ENCODE peak calls at places on chromosomes 5 and 9, in nine cellular contexts. V is ovary, O is A549, Y is transverse colon, R is sigmoid colon, M is K562, G is tibial nerve, A is upper lobe of left lung, K is GM12878. S is an unnamed sample.

GRCh38 chr5:177304392-177305119 is 957 bp downstream of the PRELID1 start:
- DNase-seq in V (no peak), O (no peak), Y (peak; percentile 75), R (peak; percentile 63), M (peak; percentile 62), G (no peak), A (peak; percentile 22), K (no peak), S (peak; percentile 73)

GRCh38 chr5:93589348-93589662 is 6.3 kb downstream of the NR2F1 start:
- DNase-seq in V (no peak), O (no peak), Y (no peak), R (no peak), M (no peak), G (no peak), A (no peak), K (no peak), S (no peak)

GRCh38 chr5:98651715-98652114 is 121.7 kb upstream of the RGMB start:
- DNase-seq in V (no peak), O (no peak), Y (no peak), R (no peak), M (no peak), G (no peak), A (no peak), K (no peak), S (no peak)

GRCh38 chr9:99822096-99822595 is 461 bp downstream of the NR4A3 start:
- DNase-seq in V (no peak), O (peak; percentile 28), Y (peak; percentile 52), R (no peak), M (no peak), G (no peak), A (peak; percentile 40), K (no peak), S (peak; percentile 80)

GRCh38 chr9:123997665-123998277 is 13.8 kb upstream of the LHX2 start:
- DNase-seq in V (no peak), O (no peak), Y (peak; percentile 56), R (no peak), M (no peak), G (peak; percentile 32), A (peak; percentile 61), K (peak; percentile 81), S (no peak)

GRCh38 chr5:151619812-151620462 is 28.8 kb upstream of the FAT2 start:
- DNase-seq in V (no peak), O (no peak), Y (no peak), R (no peak), M (no peak), G (no peak), A (no peak), K (no peak), S (no peak)

GRCh38 chr9:131670247-131670681 is 69.6 kb downstream of the RAPGEF1 start:
- DNase-seq in V (no peak), O (no peak), Y (peak; percentile 67), R (peak; percentile 90), M (no peak), G (no peak), A (peak; percentile 84), K (no peak), S (peak; percentile 73)

GRCh38 chr9:137126786-137127185 is 12.2 kb upstream of the GRIN1 start:
- DNase-seq in V (no peak), O (no peak), Y (no peak), R (no peak), M (no peak), G (no peak), A (no peak), K (no peak), S (no peak)

GRCh38 chr9:130663258-130664171 is 879 bp upstream of the PRDM12 start:
- DNase-seq in V (no peak), O (peak; percentile 58), Y (no peak), R (no peak), M (no peak), G (no peak), A (no peak), K (no peak), S (no peak)

GRCh38 chr5:7261049-7261448 is 134.9 kb upstream of the ADCY2 start:
- DNase-seq in V (no peak), O (peak; percentile 16), Y (no peak), R (no peak), M (peak; percentile 49), G (no peak), A (no peak), K (no peak), S (no peak)

GRCh38 chr5:73940747-73941146 is 314.8 kb downstream of the ARHGEF28 start:
- DNase-seq in V (no peak), O (no peak), Y (no peak), R (no peak), M (no peak), G (no peak), A (no peak), K (no peak), S (no peak)

DNA sequence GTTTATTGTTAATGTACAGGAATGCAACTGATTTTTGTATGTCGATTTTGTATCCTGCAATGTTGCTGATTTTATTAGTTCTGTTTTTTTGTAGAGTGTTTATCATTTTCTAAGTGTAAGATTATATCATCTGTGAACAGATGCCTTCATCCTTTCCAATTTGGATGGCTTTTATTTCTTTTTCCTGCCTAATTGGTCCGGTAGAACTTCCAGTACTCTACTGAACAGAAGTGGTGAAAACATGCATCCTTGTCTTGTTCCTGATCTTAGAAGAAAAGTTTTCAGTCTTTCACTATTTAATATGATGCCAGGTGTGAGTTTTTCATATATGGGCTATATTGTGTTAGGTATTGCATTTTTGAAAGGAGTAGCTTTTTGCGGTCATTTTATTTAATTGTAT is 42.5 kb upstream of the ZFR start:
- DNase-seq in V (no peak), O (no peak), Y (no peak), R (no peak), M (no peak), G (no peak), A (no peak), K (no peak), S (no peak)
- TF ChIP-seq EP300 in V (no peak), O (no peak), Y (no peak), R (no peak), M (no peak), G (no peak), A (no peak), K (no peak), S (no peak)

DNA sequence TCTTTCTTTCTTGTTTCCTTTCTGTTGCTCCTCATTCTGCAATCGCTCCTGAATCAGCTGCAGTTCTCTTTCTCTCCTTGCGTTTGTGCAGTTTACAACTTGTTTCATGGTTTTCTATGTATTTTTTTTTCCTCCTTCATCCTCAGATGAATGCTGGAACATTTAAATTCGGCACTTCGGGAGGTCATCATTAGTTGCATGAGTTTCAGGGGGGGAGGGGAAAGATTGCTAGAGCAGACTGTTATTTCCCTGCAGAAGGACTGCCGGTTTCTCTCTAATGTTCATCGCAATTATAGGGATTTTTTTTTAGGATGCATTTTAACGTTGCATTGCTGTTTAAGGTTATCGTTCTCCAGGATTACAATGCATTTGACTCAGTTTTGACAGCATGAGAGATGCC is 1311.9 kb upstream of the WWC1 start:
- DNase-seq in V (no peak), O (no peak), Y (no peak), R (no peak), M (no peak), G (no peak), A (no peak), K (no peak), S (no peak)
- TF ChIP-seq EP300 in V (no peak), O (no peak), Y (no peak), R (no peak), M (no peak), G (no peak), A (no peak), K (no peak), S (no peak)

GRCh38 chr9:93155716-93156474 is 21.8 kb upstream of the NINJ1 start:
- DNase-seq in V (no peak), O (no peak), Y (no peak), R (no peak), M (no peak), G (no peak), A (no peak), K (no peak), S (no peak)
- TF ChIP-seq EP300 in V (no peak), O (no peak), Y (no peak), R (no peak), M (no peak), G (no peak), A (no peak), K (no peak), S (no peak)

GRCh38 chr5:53130206-53130605 is 20.6 kb upstream of the MOCS2 start:
- DNase-seq in V (no peak), O (no peak), Y (no peak), R (no peak), M (no peak), G (no peak), A (no peak), K (no peak), S (no peak)
- TF ChIP-seq EP300 in V (no peak), O (no peak), Y (no peak), R (no peak), M (no peak), G (no peak), A (no peak), K (no peak), S (no peak)